ENCODE peak calls at places on chromosomes 6 and 20, in ten cellular contexts. W, S, Y, A, E, Z, X, V, O and F are unnamed samples. For H3K4me1, the result is how much of the 10 kb centered on the place peaks cover.

GRCh38 chr20:62489186-62489939 is 13.6 kb upstream of the GATA5 start:
- DNase-seq in W (peak), S (no peak), Y (no peak), A (no peak), E (peak), Z (no peak), X (no peak), V (no peak), O (no peak), F (no peak)

GRCh38 chr6:138957484-138957883 is 30.6 kb downstream of the REPS1 start:
- DNase-seq in W (no peak), S (no peak), Y (no peak), A (no peak), E (no peak), Z (no peak), X (no peak), V (no peak), O (no peak), F (no peak)

GRCh38 chr6:148530394-148530923 is 187.8 kb downstream of the SASH1 start:
- DNase-seq in W (peak), S (peak), Y (no peak), A (no peak), E (no peak), Z (no peak), X (no peak), V (no peak), O (no peak), F (no peak)

GRCh38 chr6:87945966-87946365 is 101.7 kb upstream of the SPACA1 start:
- DNase-seq in W (no peak), S (no peak), Y (no peak), A (no peak), E (no peak), Z (no peak), X (no peak), V (no peak), O (no peak), F (no peak)

GRCh38 chr6:144055121-144055931 is 40.0 kb downstream of the SF3B5 start:
- DNase-seq in W (no peak), S (no peak), Y (no peak), A (no peak), E (no peak), Z (no peak), X (no peak), V (no peak), O (no peak), F (no peak)

GRCh38 chr6:84284428-84285033 is 57.1 kb upstream of the CEP162 start:
- DNase-seq in W (no peak), S (no peak), Y (no peak), A (no peak), E (no peak), Z (peak), X (no peak), V (no peak), O (peak), F (no peak)

GRCh38 chr6:161327360-161327953 is 53.6 kb upstream of the AGPAT4 start:
- DNase-seq in W (no peak), S (peak), Y (no peak), A (no peak), E (no peak), Z (no peak), X (no peak), V (no peak), O (no peak), F (no peak)

GRCh38 chr20:62721511-62722197 is 13.0 kb downstream of the NTSR1 start:
- DNase-seq in W (no peak), S (no peak), Y (no peak), A (no peak), E (no peak), Z (no peak), X (no peak), V (no peak), O (no peak), F (no peak)

GRCh38 chr6:21500314-21500713 is 93.2 kb upstream of the SOX4 start:
- DNase-seq in W (no peak), S (no peak), Y (no peak), A (no peak), E (no peak), Z (no peak), X (no peak), V (no peak), O (no peak), F (no peak)

GRCh38 chr6:34129753-34130152 is 16.1 kb downstream of the GRM4 start:
- DNase-seq in W (no peak), S (no peak), Y (no peak), A (no peak), E (no peak), Z (no peak), X (no peak), V (no peak), O (no peak), F (no peak)

GRCh38 chr6:16419636-16420331 is 181.4 kb downstream of the GMPR start:
- DNase-seq in W (no peak), S (no peak), Y (no peak), A (no peak), E (no peak), Z (no peak), X (no peak), V (peak), O (no peak), F (no peak)

GRCh38 chr20:63060057-63060991 is 53.6 kb upstream of the BHLHE23 start:
- DNase-seq in W (no peak), S (no peak), Y (no peak), A (no peak), E (no peak), Z (no peak), X (peak), V (no peak), O (peak), F (peak)

GRCh38 chr6:80003841-80004198 is 629 bp upstream of the TTK start:
- DNase-seq in W (no peak), S (no peak), Y (peak), A (no peak), E (peak), Z (no peak), X (peak), V (no peak), O (peak), F (peak)

GRCh38 chr6:161111256-161111655 is 119.7 kb downstream of the MAP3K4 start:
- DNase-seq in W (no peak), S (no peak), Y (no peak), A (no peak), E (no peak), Z (no peak), X (no peak), V (no peak), O (no peak), F (no peak)

GRCh38 chr20:37904845-37905244 is 1.9 kb downstream of the VSTM2L start:
- DNase-seq in W (no peak), S (no peak), Y (no peak), A (no peak), E (no peak), Z (no peak), X (no peak), V (no peak), O (no peak), F (no peak)

GRCh38 chr20:32206383-32207210 is 946 bp downstream of the PLAGL2 start:
- DNase-seq in W (no peak), S (no peak), Y (no peak), A (no peak), E (no peak), Z (no peak), X (no peak), V (no peak), O (peak), F (no peak)
- H3K4me1 ChIP-seq in W (under half), S (half or more), Y (under half), A (half or more), E (half or more), Z (half or more), X (half or more), V (under half), O (under half), F (half or more)

GRCh38 chr20:4135385-4136077 is 120.2 kb upstream of the RNF24 start:
- DNase-seq in W (peak), S (no peak), Y (no peak), A (peak), E (peak), Z (peak), X (peak), V (no peak), O (no peak), F (no peak)
- TF ChIP-seq EP300 in W (peak), S (no peak), Y (no peak), A (no peak), E (no peak), Z (peak), X (no peak), V (no peak), O (peak), F (no peak)

GRCh38 chr20:24462461-24463010 is 6.9 kb upstream of the SYNDIG1 start:
- DNase-seq in W (no peak), S (no peak), Y (no peak), A (no peak), E (no peak), Z (no peak), X (no peak), V (no peak), O (no peak), F (no peak)

GRCh38 chr20:24460712-24461111 is 8.7 kb upstream of the SYNDIG1 start:
- DNase-seq in W (no peak), S (no peak), Y (no peak), A (no peak), E (no peak), Z (no peak), X (no peak), V (no peak), O (no peak), F (no peak)

GRCh38 chr20:24458441-24458840 is 11.0 kb upstream of the SYNDIG1 start:
- DNase-seq in W (no peak), S (no peak), Y (no peak), A (no peak), E (no peak), Z (no peak), X (no peak), V (no peak), O (no peak), F (no peak)

GRCh38 chr20:24465168-24465567 is 4.3 kb upstream of the SYNDIG1 start:
- DNase-seq in W (no peak), S (no peak), Y (no peak), A (no peak), E (no peak), Z (no peak), X (no peak), V (no peak), O (no peak), F (peak)

GRCh38 chr20:24461848-24462247 is 7.6 kb upstream of the SYNDIG1 start:
- DNase-seq in W (no peak), S (no peak), Y (no peak), A (no peak), E (no peak), Z (no peak), X (no peak), V (no peak), O (no peak), F (no peak)
- H3K4me1 ChIP-seq in W (under half), S (under half), Y (under half), A (under half), E (under half), Z (under half), X (under half), V (under half), O (under half), F (under half)

GRCh38 chr20:50363479-50363878 is 146.7 kb upstream of the PTPN1 start:
- DNase-seq in W (no peak), S (no peak), Y (no peak), A (no peak), E (no peak), Z (no peak), X (no peak), V (no peak), O (no peak), F (no peak)
- TF ChIP-seq EP300 in W (no peak), S (no peak), Y (no peak), A (no peak), E (no peak), Z (no peak), X (no peak), V (no peak), O (no peak), F (no peak)

DNA sequence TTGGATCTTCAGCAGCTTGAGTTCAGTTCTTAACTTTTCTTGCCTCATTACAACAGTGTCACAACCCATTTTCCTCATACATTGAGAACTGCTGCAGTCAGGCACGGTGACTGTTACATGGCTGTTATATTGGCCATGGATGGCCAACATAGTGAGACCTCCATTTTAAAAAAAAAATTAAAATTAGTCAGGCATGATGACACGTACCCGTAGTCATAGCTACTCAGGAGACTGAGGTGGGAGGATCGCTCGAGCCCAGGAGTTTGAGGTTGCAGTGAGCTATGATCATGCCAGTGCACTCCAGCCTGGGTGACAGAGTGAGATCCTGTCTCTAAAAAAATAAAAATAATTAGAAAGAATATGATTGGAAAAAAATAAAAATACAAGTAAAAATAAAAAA is 9.9 kb upstream of the MMP24 start:
- DNase-seq in W (no peak), S (no peak), Y (no peak), A (no peak), E (no peak), Z (no peak), X (no peak), V (no peak), O (no peak), F (no peak)
- H3K4me1 ChIP-seq in W (half or more), S (under half), Y (under half), A (under half), E (under half), Z (under half), X (under half), V (under half), O (under half), F (under half)

DNA sequence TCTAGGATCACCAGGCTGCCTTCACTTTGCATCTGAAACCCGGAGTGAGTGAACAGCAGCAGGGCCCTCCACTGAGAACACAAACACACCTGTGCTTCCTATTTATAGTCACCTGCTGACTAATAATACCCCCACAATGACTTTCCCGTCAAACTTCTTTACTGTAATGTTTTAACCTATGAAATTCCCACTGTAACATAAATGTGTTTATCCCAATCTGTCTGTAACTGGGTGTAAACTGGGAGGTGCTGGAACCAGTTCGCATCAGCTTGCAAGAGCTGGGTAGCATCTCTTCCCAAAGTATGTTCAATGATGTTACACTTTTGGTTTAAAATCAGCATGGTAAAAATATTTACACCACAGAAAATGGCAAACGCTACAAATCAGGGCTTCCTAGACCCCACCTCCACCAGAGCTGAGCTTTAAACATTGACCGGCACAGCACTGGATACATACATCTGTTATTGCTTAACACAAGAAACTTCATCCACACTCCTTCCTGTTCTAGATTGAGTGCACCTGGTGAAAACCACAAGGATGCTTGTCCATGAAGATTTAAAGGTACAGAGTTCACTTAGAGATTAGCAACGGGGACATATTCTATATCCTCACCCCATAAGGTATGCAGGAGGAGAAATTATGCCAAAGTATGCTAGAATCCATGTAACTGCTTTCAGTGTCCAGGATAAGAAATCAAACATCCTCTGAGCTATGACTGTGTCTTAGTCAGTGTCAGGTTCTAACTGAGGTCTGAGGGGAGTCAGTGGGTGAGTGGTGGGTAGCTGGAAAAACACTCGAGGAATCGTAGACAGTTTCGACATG is 79.0 kb downstream of the ALDH8A1 start:
- DNase-seq in W (no peak), S (no peak), Y (no peak), A (no peak), E (peak), Z (no peak), X (no peak), V (peak), O (no peak), F (no peak)
- TF ChIP-seq EP300 in W (no peak), S (no peak), Y (no peak), A (no peak), E (no peak), Z (no peak), X (no peak), V (no peak), O (no peak), F (no peak)

DNA sequence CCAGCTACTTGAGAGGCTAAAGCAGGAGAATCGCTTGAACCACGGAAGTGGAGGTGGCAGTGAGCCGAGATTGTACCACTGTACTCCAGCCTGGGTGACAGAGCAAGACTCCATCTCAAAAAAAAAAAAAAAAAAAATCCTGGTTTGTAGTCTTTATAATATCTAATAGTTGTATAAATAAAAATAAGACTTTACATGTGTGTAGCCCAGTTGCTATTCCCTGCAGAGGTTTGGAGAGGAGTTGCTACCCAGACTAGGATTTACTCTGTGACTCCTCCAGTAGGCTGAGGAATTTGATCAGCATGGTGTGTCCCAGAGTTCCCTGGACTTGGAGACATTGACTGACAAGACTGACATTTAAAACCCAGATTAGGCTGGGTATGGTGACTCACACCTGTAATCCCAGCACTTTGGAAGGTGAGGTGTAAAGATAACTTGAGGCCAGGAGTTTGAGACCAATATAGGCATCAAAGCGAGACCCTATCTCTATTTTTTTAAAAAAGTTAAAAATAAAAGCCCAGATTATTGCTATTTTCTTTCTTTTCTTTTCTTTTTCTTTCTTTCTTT is 10.2 kb downstream of the CHMP4B start:
- DNase-seq in W (no peak), S (no peak), Y (no peak), A (no peak), E (no peak), Z (no peak), X (no peak), V (no peak), O (no peak), F (no peak)
- H3K4me1 ChIP-seq in W (under half), S (half or more), Y (under half), A (half or more), E (half or more), Z (under half), X (under half), V (under half), O (under half), F (half or more)

GRCh38 chr6:128461517-128461916 is 58.9 kb downstream of the PTPRK start:
- DNase-seq in W (no peak), S (no peak), Y (no peak), A (no peak), E (no peak), Z (no peak), X (no peak), V (no peak), O (no peak), F (no peak)

GRCh38 chr6:128464790-128465189 is 55.6 kb downstream of the PTPRK start:
- DNase-seq in W (no peak), S (no peak), Y (no peak), A (no peak), E (no peak), Z (no peak), X (no peak), V (no peak), O (no peak), F (no peak)

GRCh38 chr6:128465368-128466343 is 54.7 kb downstream of the PTPRK start:
- DNase-seq in W (no peak), S (no peak), Y (no peak), A (no peak), E (no peak), Z (no peak), X (no peak), V (no peak), O (no peak), F (no peak)

GRCh38 chr6:128463942-128464341 is 56.5 kb downstream of the PTPRK start:
- DNase-seq in W (no peak), S (no peak), Y (no peak), A (no peak), E (no peak), Z (no peak), X (no peak), V (no peak), O (no peak), F (no peak)
- TF ChIP-seq EP300 in W (no peak), S (no peak), Y (no peak), A (no peak), E (no peak), Z (no peak), X (no peak), V (no peak), O (no peak), F (no peak)

DNA sequence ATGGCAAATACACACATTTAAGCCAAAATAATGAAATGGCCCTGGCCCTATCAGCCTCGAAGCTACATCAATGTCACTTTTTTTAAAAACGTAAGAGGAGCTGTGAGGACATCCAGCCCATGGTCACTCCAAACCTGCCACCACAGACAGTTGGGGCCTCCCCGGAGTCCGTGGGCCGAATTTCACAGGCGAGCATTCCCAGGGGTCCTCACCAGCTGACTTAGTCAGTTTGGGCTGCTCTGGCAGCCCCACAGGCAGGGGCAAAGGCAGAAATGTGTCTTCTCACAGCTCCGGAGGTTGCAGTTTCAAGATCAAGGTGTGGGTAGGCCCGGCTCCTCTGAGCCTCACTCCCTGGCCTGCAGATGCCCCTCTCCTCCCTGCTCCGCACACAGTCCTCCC is 25.8 kb upstream of the CD93 start:
- DNase-seq in W (no peak), S (no peak), Y (no peak), A (no peak), E (no peak), Z (no peak), X (no peak), V (no peak), O (no peak), F (no peak)
- H3K4me1 ChIP-seq in W (under half), S (under half), Y (under half), A (under half), E (under half), Z (under half), X (under half), V (under half), O (under half), F (under half)

DNA sequence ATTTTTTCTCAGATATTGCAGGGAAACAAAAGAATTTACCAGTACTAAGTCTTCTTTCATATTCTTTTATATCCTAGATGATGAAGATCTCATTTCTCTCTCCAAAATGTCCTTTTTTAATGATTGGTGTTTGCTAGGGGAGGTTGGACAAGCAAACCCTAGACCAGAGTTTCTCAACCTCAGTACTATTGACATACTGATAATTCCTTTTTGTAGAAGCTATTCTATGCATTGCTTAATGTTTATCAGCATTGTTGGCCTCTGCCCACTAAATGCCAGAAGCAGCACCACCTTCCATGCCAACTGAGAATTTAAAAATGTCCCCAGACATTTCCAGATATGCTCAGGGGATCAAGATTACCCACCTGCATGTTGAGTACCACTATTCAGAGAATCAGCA is 14.4 kb upstream of the TFAP2B start:
- DNase-seq in W (no peak), S (no peak), Y (no peak), A (no peak), E (no peak), Z (no peak), X (no peak), V (no peak), O (no peak), F (no peak)
- TF ChIP-seq EP300 in W (no peak), S (no peak), Y (no peak), A (no peak), E (no peak), Z (no peak), X (no peak), V (no peak), O (no peak), F (no peak)